ENCODE peak calls at places on chromosome 19, in nine cellular contexts. One of them, this sample, is unnamed.

GRCh38 chr19:46634045-46634655 is 1.9 kb downstream of the GNG8 start:
- DNase-seq in heart right ventricle: peak
- DNase-seq in progenitor cell of endocrine pancreas: peak
- DNase-seq in sciatic nerve: peak
- DNase-seq in mammary epithelial cell: peak
- DNase-seq in hepatic stellate cell: peak
- DNase-seq in HTR-8/SVneo: peak
- DNase-seq in EH: peak
- DNase-seq in osteocyte: peak
- DNase-seq in this sample: peak

GRCh38 chr19:2032296-2032941 is 16.9 kb upstream of the BTBD2 start:
- DNase-seq in mammary epithelial cell: peak
- DNase-seq in heart right ventricle: peak
- DNase-seq in hepatic stellate cell: peak
- DNase-seq in osteocyte: peak
- DNase-seq in sciatic nerve: peak
- DNase-seq in progenitor cell of endocrine pancreas: no peak
- DNase-seq in EH: peak
- DNase-seq in HTR-8/SVneo: peak
- DNase-seq in this sample: peak

GRCh38 chr19:28864024-28864503 is 348.9 kb downstream of the UQCRFS1 start:
- DNase-seq in sciatic nerve: no peak
- DNase-seq in heart right ventricle: no peak
- DNase-seq in mammary epithelial cell: no peak
- DNase-seq in HTR-8/SVneo: no peak
- DNase-seq in EH: no peak
- DNase-seq in hepatic stellate cell: no peak
- DNase-seq in osteocyte: no peak
- DNase-seq in progenitor cell of endocrine pancreas: no peak
- DNase-seq in this sample: no peak

GRCh38 chr19:51124729-51125128 is at the start of gene SIGLEC9:
- DNase-seq in mammary epithelial cell: no peak
- DNase-seq in EH: no peak
- DNase-seq in progenitor cell of endocrine pancreas: no peak
- DNase-seq in HTR-8/SVneo: no peak
- DNase-seq in hepatic stellate cell: no peak
- DNase-seq in sciatic nerve: peak
- DNase-seq in heart right ventricle: peak
- DNase-seq in osteocyte: no peak
- DNase-seq in this sample: no peak

GRCh38 chr19:4974855-4975469 is 6.0 kb downstream of the KDM4B start:
- DNase-seq in EH: no peak
- DNase-seq in HTR-8/SVneo: no peak
- DNase-seq in mammary epithelial cell: no peak
- DNase-seq in heart right ventricle: no peak
- DNase-seq in sciatic nerve: no peak
- DNase-seq in progenitor cell of endocrine pancreas: no peak
- DNase-seq in hepatic stellate cell: no peak
- DNase-seq in osteocyte: no peak
- DNase-seq in this sample: no peak

GRCh38 chr19:48659768-48660167 is 13.0 kb downstream of the NTN5 start:
- DNase-seq in hepatic stellate cell: no peak
- DNase-seq in EH: no peak
- DNase-seq in heart right ventricle: no peak
- DNase-seq in HTR-8/SVneo: no peak
- DNase-seq in mammary epithelial cell: peak
- DNase-seq in sciatic nerve: no peak
- DNase-seq in progenitor cell of endocrine pancreas: no peak
- DNase-seq in osteocyte: no peak
- DNase-seq in this sample: no peak

GRCh38 chr19:45767881-45768643 is 990 bp downstream of the SIX5 start:
- DNase-seq in HTR-8/SVneo: no peak
- DNase-seq in heart right ventricle: peak
- DNase-seq in progenitor cell of endocrine pancreas: peak
- DNase-seq in mammary epithelial cell: peak
- DNase-seq in sciatic nerve: peak
- DNase-seq in hepatic stellate cell: peak
- DNase-seq in osteocyte: no peak
- DNase-seq in EH: peak
- DNase-seq in this sample: no peak

GRCh38 chr19:1577929-1578618 is 9.9 kb upstream of the MEX3D start:
- DNase-seq in hepatic stellate cell: no peak
- DNase-seq in HTR-8/SVneo: no peak
- DNase-seq in heart right ventricle: no peak
- DNase-seq in osteocyte: no peak
- DNase-seq in sciatic nerve: no peak
- DNase-seq in mammary epithelial cell: no peak
- DNase-seq in progenitor cell of endocrine pancreas: no peak
- DNase-seq in EH: no peak
- DNase-seq in this sample: no peak

GRCh38 chr19:7748756-7749155 is 1.4 kb upstream of the CD209 start:
- DNase-seq in heart right ventricle: no peak
- DNase-seq in osteocyte: no peak
- DNase-seq in mammary epithelial cell: peak
- DNase-seq in progenitor cell of endocrine pancreas: no peak
- DNase-seq in HTR-8/SVneo: peak
- DNase-seq in hepatic stellate cell: peak
- DNase-seq in sciatic nerve: no peak
- DNase-seq in EH: peak
- DNase-seq in this sample: no peak